ENCODE peak calls at places on chromosomes 1 and 21, in five cellular contexts. I is tibial nerve, G is GM12891, Q is A549, S is sigmoid colon. H is an unnamed sample.
A peak's percentile ranks its signal among the peaks of the same experiment; 100 is the strongest.

GRCh38 chr1:20124451-20125057 is 5.2 kb upstream of the PLA2G2D start:
- DNase-seq in I (no peak), G (no peak), Q (peak; percentile 44), S (peak; percentile 68), H (peak; percentile 81)

GRCh38 chr1:93707956-93708355 is 26.3 kb upstream of the BCAR3 start:
- DNase-seq in I (no peak), G (peak; percentile 43), Q (no peak), S (no peak), H (no peak)

GRCh38 chr1:240935921-240936320 is 324.0 kb upstream of the GREM2 start:
- DNase-seq in I (no peak), G (no peak), Q (no peak), S (no peak), H (no peak)

GRCh38 chr1:211705439-211706205 is 30.2 kb upstream of the NEK2 start:
- DNase-seq in I (no peak), G (no peak), Q (no peak), S (no peak), H (no peak)

GRCh38 chr1:87146986-87147385 is 181.7 kb upstream of the LMO4 start:
- DNase-seq in I (no peak), G (no peak), Q (no peak), S (no peak), H (no peak)

GRCh38 chr1:179728266-179728665 is 14.8 kb upstream of the FAM163A start:
- DNase-seq in I (no peak), G (no peak), Q (no peak), S (no peak), H (no peak)

GRCh38 chr1:213569816-213570150 is 418.0 kb upstream of the PROX1 start:
- DNase-seq in I (no peak), G (no peak), Q (no peak), S (no peak), H (no peak)

GRCh38 chr1:55854911-55855310 is 639.7 kb upstream of the USP24 start:
- DNase-seq in I (no peak), G (no peak), Q (no peak), S (no peak), H (no peak)

GRCh38 chr1:228411121-228411520 is 4.5 kb upstream of the TRIM11 start:
- DNase-seq in I (no peak), G (no peak), Q (no peak), S (no peak), H (no peak)

GRCh38 chr1:110464340-110464739 is 13.4 kb downstream of the PROK1 start:
- DNase-seq in I (no peak), G (no peak), Q (peak; percentile 20), S (no peak), H (no peak)

GRCh38 chr1:15678578-15678977 is 5.5 kb upstream of the PLEKHM2 start:
- DNase-seq in I (no peak), G (no peak), Q (no peak), S (no peak), H (no peak)

GRCh38 chr1:2205191-2205952 is 10.8 kb upstream of the FAAP20 start:
- DNase-seq in I (peak; percentile 97), G (no peak), Q (no peak), S (peak; percentile 99), H (peak; percentile 95)

GRCh38 chr1:226548281-226549093 is at the start of gene STUM:
- DNase-seq in I (no peak), G (peak; percentile 58), Q (no peak), S (peak; percentile 71), H (no peak)

GRCh38 chr1:39623053-39623452 is 16.4 kb downstream of the HEYL start:
- DNase-seq in I (no peak), G (no peak), Q (no peak), S (no peak), H (no peak)

GRCh38 chr1:153662269-153662668 is 3.8 kb downstream of the SNAPIN start:
- DNase-seq in I (no peak), G (no peak), Q (no peak), S (peak; percentile 10), H (no peak)
- TF ChIP-seq POLR2A in I (no peak), G (no peak), Q (no peak), S (no peak), H (no peak)

DNA sequence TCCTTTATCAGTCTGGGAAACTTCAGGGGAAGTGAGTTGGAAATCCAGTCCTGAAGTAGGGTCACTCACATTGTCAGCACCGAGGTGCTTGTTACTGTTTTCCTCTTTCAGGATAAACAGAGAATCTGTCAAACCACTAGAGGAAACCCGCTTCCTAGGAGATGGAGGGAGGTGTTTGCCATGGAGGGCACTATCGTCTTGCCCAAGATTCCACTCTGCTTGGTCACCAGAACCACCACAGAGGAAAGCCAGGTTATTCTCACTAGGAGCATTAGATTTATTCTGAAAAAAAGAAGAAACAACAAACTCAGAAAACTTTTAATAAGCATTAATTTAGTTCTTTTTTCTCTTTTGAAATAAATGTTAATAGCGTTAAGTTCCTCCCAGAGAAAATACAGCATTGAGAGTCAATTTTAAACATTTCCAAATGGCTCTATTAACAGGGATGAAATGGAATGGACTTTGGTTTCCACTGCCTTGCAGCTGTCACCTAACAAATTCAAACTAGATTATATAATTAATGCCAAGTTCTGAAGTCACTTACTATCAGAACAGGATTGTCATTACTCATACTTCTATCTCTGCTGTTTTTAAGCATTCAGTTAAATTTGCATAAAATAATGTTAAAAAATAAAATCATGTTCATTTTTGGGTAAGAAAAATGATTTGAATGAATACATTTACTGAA is 242.8 kb downstream of the CRB1 start:
- DNase-seq in I (no peak), G (no peak), Q (no peak), S (no peak), H (no peak)
- TF ChIP-seq POLR2A in I (no peak), G (no peak), Q (no peak), S (no peak), H (no peak)

GRCh38 chr1:44672956-44673674 is 1.2 kb downstream of the TMEM53 start:
- DNase-seq in I (no peak), G (no peak), Q (no peak), S (no peak), H (no peak)

GRCh38 chr1:44672254-44672955 is 1.9 kb downstream of the TMEM53 start:
- DNase-seq in I (no peak), G (no peak), Q (no peak), S (no peak), H (no peak)

GRCh38 chr1:44675186-44675585 is 672 bp downstream of the ARMH1 start:
- DNase-seq in I (no peak), G (no peak), Q (no peak), S (no peak), H (no peak)

GRCh38 chr1:44673675-44674112 is 587 bp downstream of the TMEM53 start:
- DNase-seq in I (no peak), G (no peak), Q (no peak), S (no peak), H (no peak)

DNA sequence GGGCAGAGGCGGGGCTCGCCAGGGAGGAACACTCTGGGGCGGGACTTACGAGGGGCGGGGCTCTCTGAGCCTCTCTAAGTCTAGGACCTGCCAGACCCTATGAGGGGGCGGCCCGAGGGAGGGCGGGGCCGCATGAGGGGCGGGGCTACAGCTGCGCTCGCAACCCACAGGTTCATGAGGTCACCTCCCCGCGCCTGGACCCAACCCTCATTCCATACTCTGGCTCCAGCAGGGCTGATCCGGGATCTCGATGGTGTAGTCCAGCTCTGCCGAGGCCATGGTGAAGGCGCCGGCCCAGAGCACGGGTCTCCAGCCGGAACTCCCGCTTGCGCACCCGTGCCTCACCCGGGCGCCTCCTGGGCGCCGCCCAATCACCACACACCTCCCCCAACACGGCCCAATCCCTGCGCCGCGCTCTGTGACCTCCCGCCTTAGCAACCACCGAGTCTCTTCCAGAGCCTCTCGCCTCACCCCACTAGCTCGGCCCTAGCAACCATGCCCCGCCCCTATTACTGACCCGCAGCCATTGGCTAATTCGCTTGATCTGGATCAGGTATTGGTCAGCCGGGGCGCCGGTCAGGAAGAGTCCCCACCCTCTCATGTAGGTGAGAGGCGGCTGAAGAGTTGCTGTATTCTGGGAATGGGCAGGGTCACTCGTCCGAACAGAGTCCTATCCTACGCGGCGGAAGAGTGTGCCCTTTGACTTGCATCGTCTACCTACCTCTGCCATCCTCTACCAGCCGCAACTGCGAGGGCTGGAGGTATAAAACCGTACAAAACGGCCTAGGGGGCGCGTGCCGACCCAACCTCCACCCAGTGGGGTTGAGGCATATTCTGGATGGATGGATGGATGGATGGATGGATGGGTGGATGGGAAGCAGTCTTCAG is at the start of the genes ARMH1 and TMEM53:
- DNase-seq in I (peak; percentile 98), G (peak; percentile 82), Q (peak; percentile 96), S (peak; percentile 100), H (peak; percentile 99)
- TF ChIP-seq POLR2A in I (peak; percentile 51), G (peak; percentile 65), Q (peak; percentile 54), S (peak; percentile 45), H (peak; percentile 74)

DNA sequence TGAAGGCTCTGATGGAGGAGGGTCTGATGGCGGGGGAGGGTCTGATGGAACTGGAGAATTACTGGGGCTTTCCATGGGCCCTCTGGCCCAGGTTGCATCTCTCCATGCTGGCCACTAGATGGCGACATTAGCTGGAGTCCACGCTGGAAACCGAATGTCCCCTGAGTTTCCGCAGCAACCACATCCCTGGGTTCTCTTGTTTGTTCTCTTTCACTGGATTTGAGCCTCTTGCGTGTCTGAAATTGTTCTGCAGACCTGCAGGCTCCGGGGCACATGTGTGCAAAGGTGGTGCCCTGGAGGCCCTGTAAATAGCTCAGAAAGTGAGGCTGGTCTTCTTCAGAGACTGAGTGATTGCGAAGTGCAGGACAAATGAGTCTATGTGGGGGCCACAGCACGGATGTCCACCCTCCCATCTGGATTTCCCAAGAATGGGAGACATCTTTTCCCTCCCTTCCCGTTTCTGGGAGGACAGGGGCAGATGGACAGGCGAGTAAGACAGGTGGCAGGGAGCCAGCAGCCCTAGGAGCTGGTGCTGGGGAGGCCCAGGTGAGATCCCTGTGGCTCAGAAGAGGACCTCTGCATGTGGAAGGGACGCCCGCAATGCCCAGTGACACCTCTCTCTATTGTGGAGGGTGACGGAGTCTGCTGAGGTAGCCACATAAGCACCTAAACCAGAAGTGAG is 73.2 kb upstream of the ABCG1 start:
- DNase-seq in I (no peak), G (peak; percentile 85), Q (peak; percentile 69), S (peak; percentile 79), H (peak; percentile 74)
- TF ChIP-seq POLR2A in I (no peak), G (no peak), Q (no peak), S (no peak), H (no peak)

DNA sequence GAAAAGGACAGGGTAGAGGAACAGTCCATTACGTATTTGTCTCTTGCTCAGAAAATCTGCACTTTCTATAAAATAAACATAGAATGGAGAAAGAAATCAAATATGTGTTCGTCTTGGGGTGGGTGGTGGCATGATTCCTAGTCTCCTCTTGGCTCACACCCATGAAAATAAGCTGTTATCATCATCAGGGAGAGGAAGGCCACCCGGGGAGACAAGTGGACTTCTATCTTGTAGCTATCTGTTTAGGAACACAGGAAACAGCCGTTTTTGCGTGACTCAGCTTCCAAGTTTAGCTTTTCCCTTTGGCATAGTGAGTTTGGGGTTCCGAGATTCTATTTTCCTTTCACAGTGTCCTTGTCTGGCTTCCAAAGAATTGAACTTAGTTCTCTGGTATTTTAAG is 622.3 kb downstream of the PTPRU start:
- DNase-seq in I (no peak), G (no peak), Q (no peak), S (no peak), H (no peak)
- TF ChIP-seq POLR2A in I (no peak), G (no peak), Q (no peak), S (no peak), H (no peak)

GRCh38 chr1:200894712-200895447 is at the start of gene INAVA:
- DNase-seq in I (no peak), G (no peak), Q (no peak), S (no peak), H (no peak)
- TF ChIP-seq POLR2A in I (no peak), G (no peak), Q (no peak), S (peak; percentile 81), H (no peak)

H was measured in erythroblast.